ENCODE peak calls at places on chromosomes 16 and 17, in eight cellular contexts. X is GM12865, O is foreskin fibroblast, B is fibroblast of the aortic adventitia, J is AG09319, P is non-pigmented ciliary epithelial cell, R is MV-4-11, E is AG08395. D is an unnamed sample.

GRCh38 chr17:57925361-57925990 is 29.7 kb downstream of the CUEDC1 start:
- DNase-seq in O (no peak), R (no peak), E (no peak), P (no peak), J (no peak), X (no peak), B (no peak), D (no peak)

GRCh38 chr17:1323336-1323735 is 43.9 kb downstream of the TRARG1 start:
- DNase-seq in E (no peak), P (no peak), J (no peak), B (peak), O (no peak), R (no peak), X (no peak), D (no peak)

GRCh38 chr16:77307764-77308561 is 108.8 kb downstream of the SYCE1L start:
- DNase-seq in E (no peak), J (no peak), B (peak), X (no peak), P (peak), O (peak), R (no peak), D (no peak)

GRCh38 chr17:13016881-13017622 is 775 bp downstream of the ELAC2 start:
- DNase-seq in P (no peak), E (peak), O (peak), R (peak), B (no peak), X (peak), J (no peak), D (no peak)

GRCh38 chr17:9195346-9195870 is 174.1 kb downstream of the NTN1 start:
- DNase-seq in P (no peak), E (no peak), X (no peak), O (no peak), R (no peak), B (no peak), J (no peak), D (no peak)

GRCh38 chr16:58094791-58095574 is 34.2 kb downstream of the CFAP20 start:
- DNase-seq in P (no peak), X (peak), E (no peak), B (no peak), J (no peak), R (no peak), O (no peak), D (no peak)

GRCh38 chr17:5508855-5509254 is 22.5 kb downstream of the MIS12 start:
- DNase-seq in O (peak), R (no peak), X (no peak), E (peak), B (peak), P (peak), J (no peak), D (no peak)

GRCh38 chr16:57639172-57639571 is 10.7 kb downstream of the ADGRG1 start:
- DNase-seq in O (no peak), X (peak), R (no peak), B (no peak), E (peak), P (no peak), J (no peak), D (no peak)

GRCh38 chr17:2369551-2370210 is 31.2 kb downstream of the MNT start:
- DNase-seq in R (no peak), J (no peak), X (no peak), P (no peak), E (no peak), O (no peak), B (peak), D (no peak)

GRCh38 chr16:63592852-63593251 is 1529.0 kb downstream of the CDH11 start:
- DNase-seq in P (no peak), R (no peak), J (no peak), E (no peak), O (no peak), B (no peak), X (no peak), D (no peak)

GRCh38 chr17:66032082-66032712 is 159.7 kb downstream of the CEP112 start:
- DNase-seq in E (no peak), R (no peak), P (no peak), J (no peak), X (peak), B (no peak), O (no peak), D (no peak)

GRCh38 chr16:89193021-89193575 is 7.2 kb downstream of the SLC22A31 start:
- DNase-seq in O (peak), E (peak), R (peak), J (peak), X (no peak), B (peak), P (peak), D (no peak)

GRCh38 chr17:42748202-42748905 is 3.5 kb upstream of the EZH1 start:
- DNase-seq in R (no peak), P (no peak), E (no peak), B (no peak), O (no peak), X (no peak), J (no peak), D (no peak)

GRCh38 chr16:1428511-1428910 is 2.4 kb upstream of the PERCC1 start:
- DNase-seq in P (no peak), J (no peak), O (no peak), R (peak), X (peak), E (peak), B (peak), D (peak)

GRCh38 chr16:89744813-89745212 is 23.5 kb downstream of the ZNF276 start:
- DNase-seq in P (no peak), R (no peak), J (no peak), X (no peak), O (no peak), E (no peak), B (no peak), D (no peak)

GRCh38 chr16:64712027-64712426 is 409.8 kb downstream of the CDH11 start:
- DNase-seq in O (no peak), P (no peak), J (no peak), X (no peak), B (no peak), R (no peak), E (no peak), D (no peak)

GRCh38 chr17:65389426-65389825 is 172.0 kb downstream of the AXIN2 start:
- DNase-seq in X (no peak), P (no peak), B (peak), O (peak), R (no peak), J (no peak), E (peak), D (no peak)

GRCh38 chr16:81421536-81421935 is 23.1 kb upstream of the CMIP start:
- DNase-seq in P (no peak), B (no peak), E (no peak), O (no peak), X (no peak), J (no peak), R (no peak), D (no peak)

GRCh38 chr16:62955033-62955349 is 918.8 kb upstream of the CDH8 start:
- DNase-seq in E (no peak), X (no peak), R (no peak), J (no peak), B (no peak), O (no peak), P (no peak), D (no peak)

GRCh38 chr16:31177136-31177535 is 2.8 kb upstream of the FUS start:
- DNase-seq in O (peak), J (no peak), E (no peak), R (peak), B (no peak), P (no peak), X (no peak), D (peak)

GRCh38 chr17:4566785-4567184 is 6.4 kb upstream of the GGT6 start:
- DNase-seq in O (peak), B (peak), J (no peak), E (peak), R (peak), X (peak), P (no peak), D (no peak)

GRCh38 chr17:66920965-66921364 is 43.5 kb upstream of the CACNG4 start:
- DNase-seq in R (peak), O (no peak), P (no peak), J (no peak), X (no peak), B (peak), E (no peak), D (no peak)

GRCh38 chr17:27462149-27462548 is 5.9 kb downstream of the KSR1 start:
- DNase-seq in X (no peak), P (no peak), B (no peak), O (no peak), E (no peak), R (no peak), J (no peak), D (no peak)

GRCh38 chr17:41013181-41013580 is 4.3 kb upstream of the KRTAP3-1 start:
- DNase-seq in X (no peak), P (no peak), O (peak), J (no peak), B (no peak), R (no peak), E (peak), D (no peak)

GRCh38 chr17:50501054-50501453 is 7.2 kb upstream of the MYCBPAP start:
- DNase-seq in O (no peak), X (peak), J (no peak), E (no peak), P (no peak), R (no peak), B (peak), D (no peak)

GRCh38 chr17:45234641-45235040 is 13.0 kb downstream of the FMNL1 start:
- DNase-seq in P (no peak), B (no peak), O (no peak), X (peak), R (no peak), E (no peak), J (no peak), D (no peak)

GRCh38 chr17:44842748-44843147 is 4.9 kb upstream of the HIGD1B start:
- DNase-seq in J (no peak), P (no peak), X (no peak), E (no peak), R (no peak), B (no peak), O (no peak), D (no peak)

GRCh38 chr17:309361-309888 is 43.2 kb downstream of the RPH3AL start:
- DNase-seq in E (no peak), J (no peak), O (no peak), X (peak), B (no peak), R (no peak), P (no peak), D (no peak)

GRCh38 chr16:759110-759910 is 1.2 kb upstream of the MSLN start:
- DNase-seq in J (no peak), X (no peak), P (no peak), R (no peak), E (no peak), O (no peak), B (no peak), D (no peak)

GRCh38 chr16:23254338-23254737 is 47.8 kb upstream of the SCNN1B start:
- DNase-seq in B (no peak), E (peak), X (no peak), J (no peak), P (peak), R (no peak), O (peak), D (no peak)

GRCh38 chr17:45722161-45722560 is 62.0 kb upstream of the CRHR1 start:
- DNase-seq in B (no peak), O (no peak), R (no peak), J (no peak), X (no peak), P (no peak), E (peak), D (no peak)

GRCh38 chr16:17194190-17194780 is 276.5 kb downstream of the XYLT1 start:
- DNase-seq in B (peak), J (no peak), X (peak), R (no peak), P (no peak), O (no peak), E (peak), D (peak)

D was measured in stimulated activated naive B cell treated with anti-CD40 and anti-IgM and Interleukin-4, amounts not matched to agents 10 μg/mL and 1 μg/mL and 100 μg/mL, for 72 hours.